ENCODE peak calls at places on chromosomes 13 and 19, in five cellular contexts. H is activated effector memory CD4-positive, alpha-beta T cell treated with Interleukin-2 at 50 U/mL for 16 hours; U is stimulated activated CD4-positive, alpha-beta T cell treated with anti-CD3 and anti-CD28 coated beads, Interleukin-4, amount 100 ng/mL, for 24 hours; E is HS-5; O is endothelial cell. K is an unnamed sample.

GRCh38 chr13:73242515-73243015 is 183.8 kb downstream of the KLF5 start:
- DNase-seq in H (no peak), U (no peak), E (no peak), O (no peak), K (no peak)

GRCh38 chr13:75825161-75825560 is 189.0 kb downstream of the LMO7 start:
- DNase-seq in H (no peak), U (no peak), E (no peak), O (no peak), K (no peak)

GRCh38 chr19:50314724-50315700 is 14.2 kb downstream of the KCNC3 start:
- DNase-seq in H (no peak), U (no peak), E (no peak), O (no peak), K (no peak)

GRCh38 chr19:40347476-40348124 is 597 bp downstream of the C19orf47 start:
- DNase-seq in H (no peak), U (no peak), E (no peak), O (no peak), K (no peak)

GRCh38 chr13:63840551-63841421 is 2425.1 kb upstream of the PCDH20 start:
- DNase-seq in H (no peak), U (no peak), E (no peak), O (no peak), K (no peak)

GRCh38 chr19:56664511-56664910 is 7.0 kb downstream of the ZNF835 start:
- DNase-seq in H (no peak), U (no peak), E (no peak), O (no peak), K (no peak)

GRCh38 chr13:113981201-113981605 is 7.3 kb upstream of the C13orf46 start:
- DNase-seq in H (no peak), U (no peak), E (no peak), O (no peak), K (no peak)

GRCh38 chr13:102197193-102197592 is 204.7 kb downstream of the FGF14 start:
- DNase-seq in H (no peak), U (no peak), E (no peak), O (peak), K (no peak)

GRCh38 chr13:95073826-95074345 is 227.4 kb downstream of the ABCC4 start:
- DNase-seq in H (no peak), U (no peak), E (no peak), O (no peak), K (no peak)

GRCh38 chr13:35475960-35476943 is at the start of gene MAB21L1:
- DNase-seq in H (no peak), U (no peak), E (no peak), O (peak), K (peak)

GRCh38 chr13:20370815-20371421 is 138.8 kb upstream of the GJB6 start:
- DNase-seq in H (no peak), U (no peak), E (no peak), O (no peak), K (no peak)

GRCh38 chr13:42272115-42272756 is at the start of gene AKAP11:
- DNase-seq in H (peak), U (peak), E (no peak), O (peak), K (peak)

GRCh38 chr13:72141845-72142470 is 275.0 kb upstream of the DACH1 start:
- DNase-seq in H (no peak), U (no peak), E (no peak), O (no peak), K (no peak)

GRCh38 chr19:39351537-39352037 is 9.4 kb downstream of the SAMD4B start:
- DNase-seq in H (no peak), U (peak), E (no peak), O (no peak), K (no peak)

GRCh38 chr19:35375505-35376307 is 4.8 kb downstream of the GPR42 start:
- DNase-seq in H (no peak), U (no peak), E (no peak), O (no peak), K (no peak)

GRCh38 chr13:110118106-110118505 is 188.9 kb downstream of the COL4A1 start:
- DNase-seq in H (no peak), U (no peak), E (no peak), O (no peak), K (no peak)

K was measured in D721Med.